ENCODE peak calls at places on chromosomes 4 and X, in ten cellular contexts. F is CD4-positive, CD25-positive, alpha-beta regulatory T cell; J is adipocyte; W is fibroblast of lung; M is transverse colon; B is endothelial cell of umbilical vein; L is CD8-positive, alpha-beta memory T cell; C is heart right ventricle; E is SK-N-SH; R is osteoblast. K is an unnamed sample.

GRCh38 chr4:177194906-177195305 is 114.8 kb upstream of the NEIL3 start:
- DNase-seq in F (no peak), J (no peak), W (no peak), M (no peak), B (no peak), L (no peak), C (no peak), E (no peak), R (peak; percentile 36), K (no peak)

GRCh38 chr4:108013955-108014354 is 24.3 kb downstream of the HADH start:
- DNase-seq in F (no peak), J (no peak), W (no peak), M (no peak), B (no peak), L (no peak), C (no peak), E (no peak), R (no peak), K (no peak)

GRCh38 chr4:67632492-67632891 is 68.5 kb downstream of the UBA6 start:
- DNase-seq in F (no peak), J (no peak), W (no peak), M (no peak), B (no peak), L (no peak), C (no peak), E (no peak), R (no peak), K (no peak)

GRCh38 chrX:1451251-1451675 is 1.4 kb downstream of the ASMTL start:
- DNase-seq in F (no peak), J (no peak), W (no peak), M (no peak), B (no peak), L (no peak), C (no peak), E (no peak), R (peak; percentile 58), K (peak; percentile 38)

GRCh38 chr4:100898844-100899243 is 381.0 kb upstream of the EMCN start:
- DNase-seq in F (no peak), J (no peak), W (no peak), M (no peak), B (no peak), L (no peak), C (no peak), E (no peak), R (no peak), K (no peak)

GRCh38 chrX:105460366-105460765 is 239.9 kb upstream of the TEX13A start:
- DNase-seq in F (no peak), J (no peak), W (peak; percentile 78), M (no peak), B (no peak), L (no peak), C (no peak), E (no peak), R (no peak), K (peak; percentile 8)

GRCh38 chrX:41481264-41482109 is 34.3 kb downstream of the NYX start:
- DNase-seq in F (no peak), J (peak; percentile 25), W (no peak), M (no peak), B (peak; percentile 2), L (no peak), C (no peak), E (peak; percentile 55), R (peak; percentile 68), K (peak; percentile 21)

GRCh38 chr4:182653596-182653995 is 263.6 kb downstream of the DCTD start:
- DNase-seq in F (no peak), J (peak; percentile 7), W (no peak), M (no peak), B (peak; percentile 97), L (no peak), C (no peak), E (no peak), R (peak; percentile 72), K (no peak)

GRCh38 chrX:23493941-23494374 is 159.3 kb downstream of the PTCHD1 start:
- DNase-seq in F (no peak), J (no peak), W (no peak), M (no peak), B (peak; percentile 1), L (no peak), C (no peak), E (no peak), R (no peak), K (no peak)

GRCh38 chrX:135572436-135572835 is 52.0 kb downstream of the INTS6L start:
- DNase-seq in F (no peak), J (peak; percentile 28), W (peak; percentile 9), M (no peak), B (no peak), L (no peak), C (no peak), E (peak; percentile 3), R (peak; percentile 38), K (no peak)

GRCh38 chr4:118799235-118799932 is 36.5 kb downstream of the SEC24D start:
- DNase-seq in F (no peak), J (no peak), W (no peak), M (no peak), B (no peak), L (no peak), C (no peak), E (no peak), R (no peak), K (no peak)

GRCh38 chr4:105895609-105896460 is 564 bp downstream of the NPNT start:
- DNase-seq in F (no peak), J (peak; percentile 41), W (no peak), M (peak; percentile 52), B (no peak), L (no peak), C (peak; percentile 14), E (peak; percentile 40), R (peak; percentile 79), K (no peak)

GRCh38 chrX:155028192-155028591 is 1.5 kb downstream of the FUNDC2 start:
- DNase-seq in F (no peak), J (peak; percentile 3), W (no peak), M (no peak), B (peak; percentile 1), L (no peak), C (no peak), E (no peak), R (no peak), K (no peak)
- H3K4me3 ChIP-seq in F (peak overlapping the region; percentile 85), J (peak overlapping the region; percentile 88), W (peak overlapping the region; percentile 91), M (no peak overlapping the region), B (no peak overlapping the region), L (peak overlapping the region; percentile 81), C (peak overlapping the region; percentile 51), E (peak overlapping the region; percentile 64), R (peak overlapping the region; percentile 21), K (peak overlapping the region; percentile 65)

GRCh38 chr4:2950221-2950989 is 12.8 kb downstream of the NOP14 start:
- DNase-seq in F (no peak), J (no peak), W (no peak), M (no peak), B (no peak), L (no peak), C (no peak), E (no peak), R (peak; percentile 80), K (no peak)

GRCh38 chr4:2946812-2947600 is 16.2 kb downstream of the NOP14 start:
- DNase-seq in F (no peak), J (no peak), W (no peak), M (no peak), B (no peak), L (no peak), C (no peak), E (no peak), R (peak; percentile 60), K (no peak)

GRCh38 chr4:2949782-2950125 is 13.5 kb downstream of the NOP14 start:
- DNase-seq in F (no peak), J (no peak), W (no peak), M (no peak), B (no peak), L (no peak), C (no peak), E (no peak), R (peak; percentile 30), K (no peak)

GRCh38 chr4:2948895-2949781 is 14.1 kb downstream of the NOP14 start:
- DNase-seq in F (no peak), J (peak; percentile 32), W (no peak), M (no peak), B (peak; percentile 19), L (no peak), C (no peak), E (no peak), R (peak; percentile 84), K (no peak)

GRCh38 chr4:2947926-2948325 is 15.3 kb downstream of the NOP14 start:
- DNase-seq in F (no peak), J (no peak), W (no peak), M (no peak), B (no peak), L (no peak), C (peak; percentile 62), E (no peak), R (peak; percentile 51), K (no peak)
- H3K36me3 ChIP-seq in F (peaks cover 91% of the 10 kb centered on the region), J (peaks cover 95% of the 10 kb centered on the region), W (peaks cover 37% of the 10 kb centered on the region), M (peaks cover 60% of the 10 kb centered on the region), B (peaks cover 61% of the 10 kb centered on the region), L (peaks cover 62% of the 10 kb centered on the region), C (peaks cover 13% of the 10 kb centered on the region), E (peaks cover 38% of the 10 kb centered on the region), R (peaks cover 94% of the 10 kb centered on the region), K (peaks cover 40% of the 10 kb centered on the region)

DNA sequence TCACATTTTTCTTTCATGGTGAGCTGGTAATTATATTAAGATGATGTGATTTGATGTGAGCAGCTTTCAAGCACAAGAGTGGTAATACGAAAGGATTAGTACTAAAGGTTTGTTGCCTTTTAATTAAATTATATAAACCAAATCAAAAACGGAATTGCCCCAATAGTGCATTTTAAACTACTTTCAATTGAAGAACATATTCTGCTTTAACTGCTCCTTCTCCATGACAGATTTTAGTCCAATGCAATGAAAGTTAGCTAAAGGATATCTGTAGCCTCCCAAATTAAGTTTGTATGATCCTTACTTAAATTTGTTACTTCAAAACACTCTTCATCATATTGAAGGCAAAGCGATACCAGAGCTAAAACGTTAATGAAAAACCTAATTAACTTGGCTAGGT is 447.1 kb upstream of the AMOT start:
- DNase-seq in F (no peak), J (no peak), W (no peak), M (no peak), B (no peak), L (no peak), C (no peak), E (no peak), R (no peak), K (no peak)
- H3K27me3 ChIP-seq in F (no peaks in the 10 kb centered on the region), J (no peaks in the 10 kb centered on the region), W (no peaks in the 10 kb centered on the region), M (no peaks in the 10 kb centered on the region), B (no peaks in the 10 kb centered on the region), L (no peaks in the 10 kb centered on the region), C (no peaks in the 10 kb centered on the region), E (no peaks in the 10 kb centered on the region), R (peaks cover 3% of the 10 kb centered on the region), K (no peaks in the 10 kb centered on the region)

DNA sequence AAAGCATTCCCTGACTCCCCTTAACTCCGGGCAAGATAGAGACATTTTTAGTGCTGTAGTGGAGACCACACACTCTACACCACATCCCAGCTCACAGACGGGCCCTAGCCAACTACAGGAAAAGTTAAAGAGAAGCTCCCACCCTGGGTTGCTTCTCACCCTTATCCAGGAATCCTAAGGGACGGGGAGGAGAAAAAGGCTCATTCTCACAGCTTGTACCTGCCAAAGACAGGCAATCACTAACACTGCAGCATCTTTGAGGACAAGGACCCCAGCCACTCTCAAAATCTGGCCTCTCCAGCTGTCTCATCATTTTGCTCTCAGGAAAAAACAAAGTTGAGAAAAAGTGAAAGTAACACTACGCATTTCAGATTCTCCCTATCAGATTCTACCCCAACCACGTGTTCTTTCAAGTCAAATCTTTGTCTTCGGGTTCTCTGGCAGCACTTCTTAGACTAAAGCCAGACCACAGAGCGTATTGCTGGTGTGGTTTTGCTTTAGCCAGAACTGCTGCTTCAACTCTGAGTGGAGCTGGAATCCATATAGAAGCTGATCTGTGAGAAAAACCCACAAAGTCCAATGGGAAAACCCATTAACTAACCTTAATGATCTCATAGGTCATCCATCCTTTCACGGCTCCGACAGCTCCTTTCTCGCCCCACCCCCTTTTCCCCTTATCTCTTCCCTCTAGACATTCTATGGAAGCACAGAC is 605.9 kb upstream of the DIPK2B start:
- DNase-seq in F (peak; percentile 32), J (peak; percentile 74), W (peak; percentile 95), M (no peak), B (peak; percentile 71), L (peak; percentile 4), C (no peak), E (no peak), R (peak; percentile 55), K (peak; percentile 46)
- H3K4me3 ChIP-seq in F (peak overlapping the region; percentile 86), J (peak overlapping the region; percentile 79), W (peak overlapping the region; percentile 64), M (no peak overlapping the region), B (peak overlapping the region; percentile 21), L (peak overlapping the region; percentile 55), C (peak overlapping the region; percentile 13), E (peak overlapping the region; percentile 47), R (peak overlapping the region; percentile 61), K (peak overlapping the region; percentile 28)